ENCODE peak calls at places on chromosome 10, in six cellular contexts. E, R, Z, K, D and X are unnamed samples.

GRCh38 chr10:14758994-14759664 is 15.6 kb downstream of the FAM107B start:
- DNase-seq in E (no peak), R (no peak), K (peak), D (no peak), Z (no peak), X (no peak)

GRCh38 chr10:14397069-14397468 is 66.3 kb upstream of the FRMD4A start:
- DNase-seq in K (no peak), Z (peak), R (peak), E (peak), D (peak), X (peak)

GRCh38 chr10:79192677-79193003 is 123.9 kb downstream of the ZMIZ1 start:
- DNase-seq in K (no peak), D (no peak), E (no peak), R (no peak), Z (peak), X (peak)

GRCh38 chr10:90560331-90560730 is 297.5 kb downstream of the HTR7 start:
- DNase-seq in D (no peak), Z (peak), R (no peak), K (no peak), E (no peak), X (no peak)

GRCh38 chr10:116084166-116084565 is 188.8 kb downstream of the GFRA1 start:
- DNase-seq in D (no peak), E (no peak), Z (peak), R (no peak), K (no peak), X (no peak)

GRCh38 chr10:86900955-86901354 is 56.5 kb downstream of the MMRN2 start:
- DNase-seq in D (no peak), Z (peak), R (no peak), K (no peak), E (peak), X (peak)

GRCh38 chr10:93746844-93747284 is 10.9 kb upstream of the LGI1 start:
- DNase-seq in Z (peak), D (peak), E (peak), R (no peak), K (peak), X (no peak)

GRCh38 chr10:104099274-104099673 is 13.6 kb upstream of the COL17A1 start:
- DNase-seq in K (no peak), R (no peak), Z (peak), D (no peak), E (peak), X (peak)

GRCh38 chr10:29026065-29026797 is 262.6 kb upstream of the LYZL1 start:
- DNase-seq in R (no peak), D (no peak), Z (peak), E (no peak), K (no peak), X (no peak)

GRCh38 chr10:99654791-99655190 is 4.5 kb upstream of the ENTPD7 start:
- DNase-seq in K (no peak), E (no peak), R (no peak), Z (no peak), D (no peak), X (no peak)

GRCh38 chr10:43117031-43117776 is 21.0 kb upstream of the CSGALNACT2 start:
- DNase-seq in D (no peak), R (no peak), Z (no peak), E (no peak), K (no peak), X (no peak)

GRCh38 chr10:75395171-75395954 is 6.2 kb downstream of the ZNF503 start:
- DNase-seq in E (no peak), Z (peak), R (no peak), D (peak), K (no peak), X (peak)

GRCh38 chr10:110566472-110567200 is 859 bp upstream of the SMC3 start:
- DNase-seq in R (no peak), K (no peak), Z (no peak), E (no peak), D (peak), X (no peak)

GRCh38 chr10:93445097-93445960 is 36.8 kb downstream of the MYOF start:
- DNase-seq in E (peak), R (peak), D (peak), Z (peak), K (peak), X (peak)

GRCh38 chr10:25907247-25907646 is 26.8 kb upstream of the MYO3A start:
- DNase-seq in K (no peak), D (no peak), Z (no peak), R (no peak), E (no peak), X (no peak)

GRCh38 chr10:35334297-35334696 is 2.0 kb upstream of the CCNY start:
- DNase-seq in E (no peak), Z (no peak), R (no peak), D (no peak), K (no peak), X (no peak)

GRCh38 chr10:42654419-42654818 is 16.0 kb upstream of the ZNF33B start:
- DNase-seq in Z (no peak), K (no peak), D (no peak), R (no peak), E (no peak), X (no peak)

GRCh38 chr10:119817991-119818888 is 54.4 kb downstream of the MCMBP start:
- DNase-seq in R (peak), E (peak), Z (peak), K (no peak), D (no peak), X (peak)

GRCh38 chr10:89129850-89130396 is 77.2 kb downstream of the CH25H start:
- DNase-seq in Z (peak), E (peak), K (no peak), D (no peak), R (no peak), X (peak)

GRCh38 chr10:132890301-132890700 is 52.1 kb downstream of the CFAP46 start:
- DNase-seq in Z (no peak), E (no peak), R (peak), K (no peak), D (no peak), X (no peak)

GRCh38 chr10:127880557-127880956 is 12.2 kb downstream of the CLRN3 start:
- DNase-seq in K (no peak), E (no peak), Z (no peak), R (no peak), D (no peak), X (no peak)

GRCh38 chr10:17423641-17424186 is 30.7 kb downstream of the ST8SIA6 start:
- DNase-seq in E (no peak), K (no peak), Z (no peak), D (no peak), R (no peak), X (no peak)

GRCh38 chr10:23343591-23344225 is 889 bp downstream of the C10orf67 start:
- DNase-seq in R (no peak), E (no peak), Z (peak), K (no peak), D (peak), X (peak)

GRCh38 chr10:70093335-70093944 is 39.2 kb downstream of the AIFM2 start:
- DNase-seq in Z (no peak), R (no peak), E (no peak), D (no peak), K (no peak), X (no peak)

GRCh38 chr10:72503241-72503640 is 122.6 kb downstream of the MICU1 start:
- DNase-seq in Z (peak), D (no peak), K (no peak), E (peak), R (no peak), X (no peak)

GRCh38 chr10:44470779-44471178 is 85.9 kb upstream of the CXCL12 start:
- DNase-seq in R (no peak), Z (no peak), D (no peak), E (no peak), K (no peak), X (peak)

GRCh38 chr10:1150638-1150955 is 94.4 kb downstream of the WDR37 start:
- DNase-seq in D (no peak), R (no peak), E (no peak), K (no peak), Z (no peak), X (no peak)